ENCODE peak calls at places on chromosomes 12 and 14, in ten cellular contexts. One of them, this sample, is unnamed.
A peak's percentile ranks its signal among the peaks of the same experiment; 100 is the strongest.

GRCh38 chr12:238116-238515 is 24.2 kb upstream of the SLC6A12 start:
- DNase-seq in upper lobe of left lung: no peak
- DNase-seq in HepG2: no peak
- DNase-seq in GM23338: no peak
- DNase-seq in stomach: no peak
- DNase-seq in GM12891: no peak
- DNase-seq in sigmoid colon: no peak
- DNase-seq in SK-N-SH: no peak
- DNase-seq in transverse colon: no peak
- DNase-seq in suprapubic skin: no peak
- DNase-seq in this sample: peak; percentile 53

GRCh38 chr14:26621807-26622560 is 24.2 kb upstream of the NOVA1 start:
- DNase-seq in upper lobe of left lung: no peak
- DNase-seq in HepG2: no peak
- DNase-seq in GM23338: no peak
- DNase-seq in stomach: no peak
- DNase-seq in GM12891: no peak
- DNase-seq in sigmoid colon: no peak
- DNase-seq in SK-N-SH: no peak
- DNase-seq in transverse colon: no peak
- DNase-seq in suprapubic skin: no peak
- DNase-seq in this sample: no peak

GRCh38 chr14:52845079-52845478 is 53.7 kb upstream of the GNPNAT1 start:
- DNase-seq in upper lobe of left lung: no peak
- DNase-seq in HepG2: no peak
- DNase-seq in GM23338: no peak
- DNase-seq in stomach: no peak
- DNase-seq in GM12891: no peak
- DNase-seq in sigmoid colon: no peak
- DNase-seq in SK-N-SH: no peak
- DNase-seq in transverse colon: no peak
- DNase-seq in suprapubic skin: no peak
- DNase-seq in this sample: no peak

GRCh38 chr14:94180655-94181271 is 6.6 kb downstream of the PPP4R4 start:
- DNase-seq in upper lobe of left lung: no peak
- DNase-seq in HepG2: peak; percentile 67
- DNase-seq in GM23338: peak; percentile 71
- DNase-seq in stomach: no peak
- DNase-seq in GM12891: no peak
- DNase-seq in sigmoid colon: no peak
- DNase-seq in SK-N-SH: peak; percentile 38
- DNase-seq in transverse colon: no peak
- DNase-seq in suprapubic skin: no peak
- DNase-seq in this sample: no peak

GRCh38 chr12:49030119-49030518 is 11.5 kb upstream of the PRKAG1 start:
- DNase-seq in upper lobe of left lung: no peak
- DNase-seq in HepG2: no peak
- DNase-seq in GM23338: no peak
- DNase-seq in stomach: no peak
- DNase-seq in GM12891: peak; percentile 8
- DNase-seq in sigmoid colon: no peak
- DNase-seq in SK-N-SH: peak; percentile 17
- DNase-seq in transverse colon: no peak
- DNase-seq in suprapubic skin: no peak
- DNase-seq in this sample: no peak

GRCh38 chr14:81269100-81269978 is 48.6 kb upstream of the GTF2A1 start:
- DNase-seq in upper lobe of left lung: no peak
- DNase-seq in HepG2: peak; percentile 70
- DNase-seq in GM23338: peak; percentile 84
- DNase-seq in stomach: no peak
- DNase-seq in GM12891: peak; percentile 32
- DNase-seq in sigmoid colon: no peak
- DNase-seq in SK-N-SH: peak; percentile 74
- DNase-seq in transverse colon: no peak
- DNase-seq in suprapubic skin: no peak
- DNase-seq in this sample: no peak

GRCh38 chr14:68362841-68363240 is 430.0 kb downstream of the ZFP36L1 start:
- DNase-seq in upper lobe of left lung: no peak
- DNase-seq in HepG2: no peak
- DNase-seq in GM23338: no peak
- DNase-seq in stomach: no peak
- DNase-seq in GM12891: no peak
- DNase-seq in sigmoid colon: no peak
- DNase-seq in SK-N-SH: no peak
- DNase-seq in transverse colon: no peak
- DNase-seq in suprapubic skin: no peak
- DNase-seq in this sample: no peak

GRCh38 chr14:98510392-98510791 is 761.6 kb downstream of the BCL11B start:
- DNase-seq in upper lobe of left lung: no peak
- DNase-seq in HepG2: no peak
- DNase-seq in GM23338: no peak
- DNase-seq in stomach: no peak
- DNase-seq in GM12891: no peak
- DNase-seq in sigmoid colon: no peak
- DNase-seq in SK-N-SH: no peak
- DNase-seq in transverse colon: no peak
- DNase-seq in suprapubic skin: no peak
- DNase-seq in this sample: no peak

GRCh38 chr14:104570869-104571635 is 8.5 kb upstream of the C14orf180 start:
- DNase-seq in upper lobe of left lung: no peak
- DNase-seq in HepG2: no peak
- DNase-seq in GM23338: no peak
- DNase-seq in stomach: no peak
- DNase-seq in GM12891: no peak
- DNase-seq in sigmoid colon: no peak
- DNase-seq in SK-N-SH: no peak
- DNase-seq in transverse colon: no peak
- DNase-seq in suprapubic skin: no peak
- DNase-seq in this sample: no peak

GRCh38 chr14:86654558-86655184 is 1124.7 kb downstream of the FLRT2 start:
- DNase-seq in upper lobe of left lung: peak; percentile 42
- DNase-seq in HepG2: peak; percentile 34
- DNase-seq in GM23338: peak; percentile 93
- DNase-seq in stomach: peak; percentile 80
- DNase-seq in GM12891: no peak
- DNase-seq in sigmoid colon: no peak
- DNase-seq in SK-N-SH: peak; percentile 19
- DNase-seq in transverse colon: peak; percentile 35
- DNase-seq in suprapubic skin: no peak
- DNase-seq in this sample: no peak

GRCh38 chr12:11486623-11487444 is 91.5 kb upstream of the PRB2 start:
- DNase-seq in upper lobe of left lung: peak; percentile 69
- DNase-seq in HepG2: peak; percentile 79
- DNase-seq in GM23338: peak; percentile 93
- DNase-seq in stomach: peak; percentile 75
- DNase-seq in GM12891: peak; percentile 25
- DNase-seq in sigmoid colon: peak; percentile 83
- DNase-seq in SK-N-SH: peak; percentile 66
- DNase-seq in transverse colon: peak; percentile 79
- DNase-seq in suprapubic skin: peak; percentile 82
- DNase-seq in this sample: no peak

GRCh38 chr12:66014818-66015217 is 115.7 kb downstream of the LLPH start:
- DNase-seq in upper lobe of left lung: no peak
- DNase-seq in HepG2: peak; percentile 13
- DNase-seq in GM23338: no peak
- DNase-seq in stomach: no peak
- DNase-seq in GM12891: no peak
- DNase-seq in sigmoid colon: no peak
- DNase-seq in SK-N-SH: no peak
- DNase-seq in transverse colon: no peak
- DNase-seq in suprapubic skin: no peak
- DNase-seq in this sample: peak; percentile 55

GRCh38 chr12:2336409-2336829 is 283.6 kb downstream of the CACNA1C start:
- DNase-seq in upper lobe of left lung: no peak
- DNase-seq in HepG2: no peak
- DNase-seq in GM23338: no peak
- DNase-seq in stomach: no peak
- DNase-seq in GM12891: no peak
- DNase-seq in sigmoid colon: no peak
- DNase-seq in SK-N-SH: no peak
- DNase-seq in transverse colon: no peak
- DNase-seq in suprapubic skin: no peak
- DNase-seq in this sample: no peak

GRCh38 chr14:97354119-97354722 is 557.0 kb downstream of the VRK1 start:
- DNase-seq in upper lobe of left lung: no peak
- DNase-seq in HepG2: no peak
- DNase-seq in GM23338: no peak
- DNase-seq in stomach: no peak
- DNase-seq in GM12891: no peak
- DNase-seq in sigmoid colon: no peak
- DNase-seq in SK-N-SH: no peak
- DNase-seq in transverse colon: no peak
- DNase-seq in suprapubic skin: no peak
- DNase-seq in this sample: no peak
- TF ChIP-seq POLR2AphosphoS5 in upper lobe of left lung: no peak
- TF ChIP-seq POLR2AphosphoS5 in HepG2: no peak
- TF ChIP-seq POLR2AphosphoS5 in GM23338: no peak
- TF ChIP-seq POLR2AphosphoS5 in stomach: no peak
- TF ChIP-seq POLR2AphosphoS5 in GM12891: no peak
- TF ChIP-seq POLR2AphosphoS5 in sigmoid colon: no peak
- TF ChIP-seq POLR2AphosphoS5 in SK-N-SH: no peak
- TF ChIP-seq POLR2AphosphoS5 in transverse colon: no peak
- TF ChIP-seq POLR2AphosphoS5 in suprapubic skin: no peak
- TF ChIP-seq POLR2AphosphoS5 in this sample: no peak

DNA sequence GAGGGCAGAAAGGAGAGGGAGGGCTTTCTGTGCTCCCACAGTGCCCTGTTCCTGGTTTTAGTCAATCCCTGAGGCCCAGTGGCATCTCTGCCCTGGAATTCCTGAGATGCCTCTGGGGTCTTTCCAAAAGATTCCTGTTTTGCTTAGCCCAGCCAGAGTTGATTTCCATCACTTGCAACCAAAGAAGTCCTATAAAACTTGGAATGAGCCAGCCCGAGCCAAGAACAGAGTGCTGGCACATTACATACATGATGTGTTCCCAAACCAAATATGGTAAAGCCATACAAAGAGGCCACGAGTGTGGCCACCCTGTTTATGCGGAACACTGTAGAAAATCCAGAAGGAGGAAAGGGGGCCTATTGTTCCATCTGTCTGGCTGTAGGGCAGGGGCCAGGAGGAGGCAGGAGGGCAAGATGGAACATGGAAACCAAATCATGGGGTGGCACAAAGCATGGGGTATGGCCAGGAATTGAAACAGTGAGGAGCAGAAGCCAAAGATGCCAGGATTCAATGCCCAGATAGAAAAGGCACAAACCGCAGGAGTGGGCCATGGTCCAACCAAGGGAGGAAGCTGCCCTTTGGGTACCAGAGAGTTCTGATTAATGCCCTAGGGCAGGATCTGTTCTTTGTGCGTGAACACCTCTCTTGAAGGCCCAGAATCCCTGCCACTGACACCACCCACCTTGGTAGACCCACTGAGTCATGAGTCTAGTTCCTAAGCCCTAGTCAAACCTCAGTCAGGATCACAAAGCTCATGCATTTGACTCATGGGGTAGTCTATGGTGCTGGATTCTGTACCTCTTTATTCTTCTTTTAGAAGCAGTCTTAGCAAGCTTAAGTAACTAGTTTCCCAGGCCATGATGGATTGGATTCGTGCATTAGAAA is 75.2 kb downstream of the LRRC74A start:
- DNase-seq in upper lobe of left lung: no peak
- DNase-seq in HepG2: no peak
- DNase-seq in GM23338: no peak
- DNase-seq in stomach: no peak
- DNase-seq in GM12891: no peak
- DNase-seq in sigmoid colon: peak; percentile 84
- DNase-seq in SK-N-SH: no peak
- DNase-seq in transverse colon: no peak
- DNase-seq in suprapubic skin: no peak
- DNase-seq in this sample: no peak
- TF ChIP-seq POLR2AphosphoS5 in upper lobe of left lung: no peak
- TF ChIP-seq POLR2AphosphoS5 in HepG2: no peak
- TF ChIP-seq POLR2AphosphoS5 in GM23338: no peak
- TF ChIP-seq POLR2AphosphoS5 in stomach: peak; percentile 39
- TF ChIP-seq POLR2AphosphoS5 in GM12891: no peak
- TF ChIP-seq POLR2AphosphoS5 in sigmoid colon: peak; percentile 61
- TF ChIP-seq POLR2AphosphoS5 in SK-N-SH: no peak
- TF ChIP-seq POLR2AphosphoS5 in transverse colon: no peak
- TF ChIP-seq POLR2AphosphoS5 in suprapubic skin: no peak
- TF ChIP-seq POLR2AphosphoS5 in this sample: peak; percentile 26

GRCh38 chr14:23113346-23114119 is 5.5 kb downstream of the CEBPE start:
- DNase-seq in upper lobe of left lung: no peak
- DNase-seq in HepG2: no peak
- DNase-seq in GM23338: no peak
- DNase-seq in stomach: no peak
- DNase-seq in GM12891: no peak
- DNase-seq in sigmoid colon: peak; percentile 58
- DNase-seq in SK-N-SH: no peak
- DNase-seq in transverse colon: no peak
- DNase-seq in suprapubic skin: no peak
- DNase-seq in this sample: no peak

GRCh38 chr14:23115492-23115850 is 3.6 kb downstream of the CEBPE start:
- DNase-seq in upper lobe of left lung: no peak
- DNase-seq in HepG2: no peak
- DNase-seq in GM23338: no peak
- DNase-seq in stomach: no peak
- DNase-seq in GM12891: no peak
- DNase-seq in sigmoid colon: peak; percentile 32
- DNase-seq in SK-N-SH: no peak
- DNase-seq in transverse colon: no peak
- DNase-seq in suprapubic skin: no peak
- DNase-seq in this sample: no peak

GRCh38 chr14:23115918-23116317 is 3.1 kb downstream of the CEBPE start:
- DNase-seq in upper lobe of left lung: no peak
- DNase-seq in HepG2: no peak
- DNase-seq in GM23338: no peak
- DNase-seq in stomach: no peak
- DNase-seq in GM12891: no peak
- DNase-seq in sigmoid colon: no peak
- DNase-seq in SK-N-SH: no peak
- DNase-seq in transverse colon: no peak
- DNase-seq in suprapubic skin: no peak
- DNase-seq in this sample: no peak

GRCh38 chr14:23114120-23114458 is 5.0 kb downstream of the CEBPE start:
- DNase-seq in upper lobe of left lung: no peak
- DNase-seq in HepG2: no peak
- DNase-seq in GM23338: no peak
- DNase-seq in stomach: no peak
- DNase-seq in GM12891: no peak
- DNase-seq in sigmoid colon: peak; percentile 46
- DNase-seq in SK-N-SH: no peak
- DNase-seq in transverse colon: no peak
- DNase-seq in suprapubic skin: no peak
- DNase-seq in this sample: no peak

GRCh38 chr14:23114669-23115491 is 4.2 kb downstream of the CEBPE start:
- DNase-seq in upper lobe of left lung: peak; percentile 84
- DNase-seq in HepG2: peak; percentile 52
- DNase-seq in GM23338: no peak
- DNase-seq in stomach: no peak
- DNase-seq in GM12891: no peak
- DNase-seq in sigmoid colon: peak; percentile 58
- DNase-seq in SK-N-SH: peak; percentile 43
- DNase-seq in transverse colon: no peak
- DNase-seq in suprapubic skin: no peak
- DNase-seq in this sample: no peak
- TF ChIP-seq POLR2AphosphoS5 in upper lobe of left lung: peak; percentile 79
- TF ChIP-seq POLR2AphosphoS5 in HepG2: no peak
- TF ChIP-seq POLR2AphosphoS5 in GM23338: no peak
- TF ChIP-seq POLR2AphosphoS5 in stomach: no peak
- TF ChIP-seq POLR2AphosphoS5 in GM12891: no peak
- TF ChIP-seq POLR2AphosphoS5 in sigmoid colon: no peak
- TF ChIP-seq POLR2AphosphoS5 in SK-N-SH: no peak
- TF ChIP-seq POLR2AphosphoS5 in transverse colon: no peak
- TF ChIP-seq POLR2AphosphoS5 in suprapubic skin: no peak
- TF ChIP-seq POLR2AphosphoS5 in this sample: no peak

GRCh38 chr12:116390656-116391335 is 113.3 kb upstream of the MED13L start:
- DNase-seq in upper lobe of left lung: no peak
- DNase-seq in HepG2: no peak
- DNase-seq in GM23338: no peak
- DNase-seq in stomach: peak; percentile 31
- DNase-seq in GM12891: no peak
- DNase-seq in sigmoid colon: no peak
- DNase-seq in SK-N-SH: no peak
- DNase-seq in transverse colon: no peak
- DNase-seq in suprapubic skin: no peak
- DNase-seq in this sample: no peak
- TF ChIP-seq POLR2AphosphoS5 in upper lobe of left lung: no peak
- TF ChIP-seq POLR2AphosphoS5 in HepG2: no peak
- TF ChIP-seq POLR2AphosphoS5 in GM23338: no peak
- TF ChIP-seq POLR2AphosphoS5 in stomach: no peak
- TF ChIP-seq POLR2AphosphoS5 in GM12891: no peak
- TF ChIP-seq POLR2AphosphoS5 in sigmoid colon: no peak
- TF ChIP-seq POLR2AphosphoS5 in SK-N-SH: no peak
- TF ChIP-seq POLR2AphosphoS5 in transverse colon: no peak
- TF ChIP-seq POLR2AphosphoS5 in suprapubic skin: no peak
- TF ChIP-seq POLR2AphosphoS5 in this sample: no peak